ENCODE peak calls at places on chromosomes 7 and 10, in ten cellular contexts. N, F, H, G, O, Z, I, D, Q and P are unnamed samples.

GRCh38 chr7:150379590-150380379 is 655 bp downstream of the ZNF775 start:
- DNase-seq in D (no peak), I (no peak), N (no peak), O (no peak), Q (no peak), F (no peak), G (no peak), Z (peak), H (no peak), P (no peak)

GRCh38 chr10:4151466-4151865 is 366.5 kb upstream of the KLF6 start:
- DNase-seq in H (no peak), I (no peak), Z (no peak), F (peak), D (no peak), G (no peak), N (no peak), O (no peak), Q (no peak), P (no peak)

GRCh38 chr10:11864727-11865126 is 41.6 kb downstream of the PROSER2 start:
- DNase-seq in Z (no peak), O (no peak), G (no peak), D (no peak), Q (no peak), F (no peak), I (no peak), N (no peak), H (no peak), P (no peak)

GRCh38 chr7:117588352-117588794 is 108.5 kb downstream of the CFTR start:
- DNase-seq in G (no peak), D (no peak), H (peak), Q (no peak), N (no peak), I (no peak), F (peak), O (no peak), Z (no peak), P (no peak)

GRCh38 chr7:73391396-73391795 is 42.2 kb upstream of the FZD9 start:
- DNase-seq in D (no peak), Z (no peak), N (no peak), Q (no peak), O (no peak), H (no peak), I (no peak), F (no peak), G (no peak), P (no peak)

GRCh38 chr7:8232999-8233847 is 28.7 kb downstream of the ICA1 start:
- DNase-seq in Z (peak), G (no peak), O (peak), D (no peak), Q (peak), F (no peak), N (no peak), I (no peak), H (no peak), P (no peak)

GRCh38 chr10:96044686-96045085 is 1.3 kb downstream of the CCNJ start:
- DNase-seq in D (no peak), F (peak), G (no peak), Q (peak), N (no peak), Z (peak), I (no peak), O (no peak), H (peak), P (no peak)

GRCh38 chr10:5584895-5585516 is 60.2 kb downstream of the CALML3 start:
- DNase-seq in D (no peak), N (no peak), O (no peak), Z (peak), H (peak), Q (peak), I (no peak), F (peak), G (no peak), P (no peak)

GRCh38 chr10:69439350-69439739 is 11.9 kb upstream of the TSPAN15 start:
- DNase-seq in Q (no peak), F (no peak), N (no peak), G (no peak), D (no peak), O (no peak), I (no peak), Z (peak), H (no peak), P (peak)

GRCh38 chr7:158065340-158065739 is 522.3 kb downstream of the PTPRN2 start:
- DNase-seq in Z (no peak), I (no peak), Q (no peak), D (no peak), O (no peak), G (no peak), H (no peak), F (no peak), N (no peak), P (no peak)

GRCh38 chr7:7920481-7920880 is 48.1 kb upstream of the GLCCI1 start:
- DNase-seq in F (no peak), D (no peak), N (no peak), I (no peak), G (no peak), Z (peak), H (no peak), O (no peak), Q (no peak), P (no peak)

GRCh38 chr7:138092486-138093028 is 16.3 kb downstream of the AKR1D1 start:
- DNase-seq in I (no peak), N (no peak), H (no peak), G (no peak), F (no peak), D (no peak), Q (no peak), O (no peak), Z (peak), P (no peak)

GRCh38 chr7:108455524-108455832 is 758 bp downstream of the NRCAM start:
- DNase-seq in F (no peak), D (no peak), I (no peak), Z (no peak), N (peak), Q (no peak), H (no peak), G (no peak), O (no peak), P (no peak)

GRCh38 chr7:157678503-157678902 is 341.7 kb downstream of the DNAJB6 start:
- DNase-seq in O (no peak), Z (no peak), H (peak), D (no peak), Q (no peak), N (no peak), F (no peak), G (no peak), I (no peak), P (no peak)

GRCh38 chr7:132518102-132518838 is 58.0 kb downstream of the PLXNA4 start:
- DNase-seq in F (no peak), Z (no peak), Q (no peak), I (peak), D (no peak), N (no peak), G (no peak), H (peak), O (no peak), P (no peak)

GRCh38 chr10:95748349-95748748 is 7.6 kb upstream of the ENTPD1 start:
- DNase-seq in I (no peak), H (no peak), Z (no peak), F (no peak), G (no peak), O (no peak), N (no peak), Q (no peak), D (no peak), P (no peak)

GRCh38 chr7:17608114-17608833 is 309.8 kb downstream of the AHR start:
- DNase-seq in Q (peak), O (no peak), Z (peak), I (no peak), G (no peak), H (no peak), N (no peak), D (no peak), F (peak), P (no peak)

GRCh38 chr10:121415017-121415416 is 183.2 kb downstream of the FGFR2 start:
- DNase-seq in I (no peak), N (no peak), Z (no peak), D (no peak), O (no peak), Q (no peak), H (no peak), F (no peak), G (no peak), P (no peak)
- H3K27ac ChIP-seq in I (no peak), N (no peak), Z (no peak), D (no peak), O (no peak), Q (no peak), H (no peak), F (no peak), G (no peak), P (no peak)

GRCh38 chr10:76281704-76282103 is 850.3 kb downstream of the LRMDA start:
- DNase-seq in N (no peak), Q (no peak), D (no peak), I (no peak), F (no peak), G (no peak), O (no peak), Z (no peak), H (no peak), P (no peak)
- H3K27ac ChIP-seq in N (no peak), Q (no peak), D (no peak), I (no peak), F (peak), G (no peak), O (no peak), Z (no peak), H (no peak), P (no peak)

GRCh38 chr10:126669188-126669587 is 1.3 kb downstream of the C10orf90 start:
- DNase-seq in H (no peak), I (no peak), G (no peak), D (no peak), Z (no peak), Q (no peak), N (no peak), O (no peak), F (no peak), P (no peak)

GRCh38 chr10:126670886-126671285 is 393 bp upstream of the C10orf90 start:
- DNase-seq in H (no peak), G (no peak), N (no peak), Z (no peak), D (no peak), Q (no peak), I (no peak), F (no peak), O (no peak), P (peak)

GRCh38 chr10:126673565-126673964 is 3.1 kb upstream of the C10orf90 start:
- DNase-seq in H (no peak), G (no peak), Z (no peak), O (no peak), D (no peak), I (no peak), Q (no peak), F (no peak), N (no peak), P (no peak)

GRCh38 chr10:126670056-126670743 is at the start of gene C10orf90:
- DNase-seq in H (no peak), N (no peak), I (no peak), O (no peak), D (no peak), G (no peak), Z (no peak), Q (no peak), F (no peak), P (peak)

GRCh38 chr10:126671402-126671975 is 996 bp upstream of the C10orf90 start:
- DNase-seq in O (no peak), N (no peak), G (no peak), Z (no peak), H (no peak), F (no peak), I (no peak), Q (no peak), D (no peak), P (no peak)
- H3K27ac ChIP-seq in O (no peak), N (no peak), G (no peak), Z (no peak), H (no peak), F (no peak), I (no peak), Q (no peak), D (no peak), P (peak)

DNA sequence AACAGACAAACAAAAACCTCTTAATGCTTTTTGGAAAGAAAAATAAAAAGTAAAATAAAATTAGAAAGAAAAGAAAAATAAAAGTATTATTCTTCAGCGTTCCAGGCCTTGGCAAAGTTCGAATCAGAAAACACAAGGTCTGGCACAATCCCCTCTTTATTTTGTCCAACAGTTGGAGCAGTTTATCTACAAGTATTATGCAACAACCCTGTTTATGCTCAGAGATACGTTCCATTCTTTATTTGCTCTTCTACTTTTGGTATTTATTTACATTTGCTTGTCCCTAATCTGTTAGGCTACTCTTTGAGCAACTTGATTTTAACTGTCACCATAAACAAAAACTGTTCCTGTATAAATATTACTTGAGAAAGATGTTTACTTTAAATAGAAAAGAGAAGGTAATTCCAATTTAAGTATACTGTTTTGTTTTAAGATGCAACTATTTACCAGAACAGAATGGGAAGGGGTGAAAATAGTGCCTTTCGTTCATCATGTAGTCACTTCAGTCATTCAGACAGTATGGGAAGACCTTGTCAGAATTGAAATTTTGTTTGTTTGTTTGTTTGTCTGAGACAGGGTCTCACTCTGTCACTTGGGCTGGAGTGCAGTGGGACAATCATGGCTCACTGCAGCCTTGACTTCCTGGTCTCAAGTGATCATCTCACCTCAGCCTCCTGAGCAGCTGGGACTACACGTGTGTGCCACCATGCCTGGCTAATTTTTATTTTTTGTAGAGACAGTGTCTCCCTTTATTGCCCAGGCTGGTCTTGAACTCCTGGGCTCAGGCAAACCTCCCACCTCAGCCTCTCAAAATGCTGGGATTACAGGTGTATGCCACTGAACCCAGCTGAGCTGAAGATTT is 5.7 kb downstream of the PDK4 start:
- DNase-seq in G (no peak), Z (no peak), D (no peak), H (peak), O (no peak), N (no peak), F (no peak), Q (no peak), I (no peak), P (no peak)
- H3K27ac ChIP-seq in G (peak), Z (no peak), D (no peak), H (no peak), O (peak), N (no peak), F (no peak), Q (no peak), I (no peak), P (peak)

GRCh38 chr7:116231543-116232401 is 21.4 kb downstream of the TES start:
- DNase-seq in H (peak), G (no peak), F (peak), N (no peak), O (no peak), I (no peak), Q (no peak), D (no peak), Z (no peak), P (no peak)

GRCh38 chr7:116232920-116233319 is 22.6 kb downstream of the TES start:
- DNase-seq in I (no peak), Q (no peak), F (no peak), O (no peak), H (no peak), Z (no peak), N (no peak), D (no peak), G (no peak), P (no peak)

GRCh38 chr7:116230191-116231005 is 20.1 kb downstream of the TES start:
- DNase-seq in D (no peak), Z (no peak), O (no peak), N (no peak), I (no peak), F (no peak), H (no peak), Q (no peak), G (no peak), P (no peak)

GRCh38 chr7:116234517-116235200 is 24.3 kb downstream of the TES start:
- DNase-seq in I (no peak), D (no peak), F (no peak), H (no peak), G (no peak), O (no peak), N (no peak), Q (no peak), Z (no peak), P (no peak)

DNA sequence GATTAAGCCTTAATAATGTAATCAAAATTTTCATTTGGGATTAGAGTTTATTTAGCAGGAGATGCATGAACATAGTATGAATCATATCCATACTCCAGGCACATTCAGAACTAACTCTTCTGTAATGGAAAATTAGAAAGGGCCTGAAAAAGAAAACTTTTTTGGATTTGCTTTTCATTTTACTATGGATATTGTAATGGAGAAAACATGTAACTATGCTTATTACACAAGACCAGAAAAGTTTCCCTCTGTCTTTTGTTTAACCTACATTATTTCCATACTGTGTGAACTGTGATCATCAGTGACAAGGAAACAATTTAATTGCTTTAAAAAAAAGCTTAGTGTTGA is 22.0 kb downstream of the TES start:
- DNase-seq in G (no peak), H (no peak), O (no peak), Q (no peak), N (no peak), I (no peak), F (peak), Z (no peak), D (no peak), P (no peak)
- H3K27ac ChIP-seq in G (peak), H (no peak), O (peak), Q (peak), N (no peak), I (no peak), F (peak), Z (peak), D (no peak), P (no peak)

GRCh38 chr7:27950123-27950522 is 210.2 kb downstream of the TAX1BP1 start:
- DNase-seq in G (peak), N (no peak), D (no peak), Z (no peak), I (no peak), H (no peak), Q (no peak), O (peak), F (no peak), P (no peak)
- H3K27ac ChIP-seq in G (no peak), N (no peak), D (no peak), Z (no peak), I (no peak), H (no peak), Q (no peak), O (no peak), F (no peak), P (no peak)

GRCh38 chr7:101156277-101156676 is 2.0 kb downstream of the AP1S1 start:
- DNase-seq in N (no peak), G (no peak), F (no peak), Q (no peak), Z (no peak), D (no peak), O (no peak), I (no peak), H (no peak), P (no peak)
- H3K27ac ChIP-seq in N (no peak), G (no peak), F (no peak), Q (no peak), Z (no peak), D (no peak), O (no peak), I (no peak), H (no peak), P (no peak)

DNA sequence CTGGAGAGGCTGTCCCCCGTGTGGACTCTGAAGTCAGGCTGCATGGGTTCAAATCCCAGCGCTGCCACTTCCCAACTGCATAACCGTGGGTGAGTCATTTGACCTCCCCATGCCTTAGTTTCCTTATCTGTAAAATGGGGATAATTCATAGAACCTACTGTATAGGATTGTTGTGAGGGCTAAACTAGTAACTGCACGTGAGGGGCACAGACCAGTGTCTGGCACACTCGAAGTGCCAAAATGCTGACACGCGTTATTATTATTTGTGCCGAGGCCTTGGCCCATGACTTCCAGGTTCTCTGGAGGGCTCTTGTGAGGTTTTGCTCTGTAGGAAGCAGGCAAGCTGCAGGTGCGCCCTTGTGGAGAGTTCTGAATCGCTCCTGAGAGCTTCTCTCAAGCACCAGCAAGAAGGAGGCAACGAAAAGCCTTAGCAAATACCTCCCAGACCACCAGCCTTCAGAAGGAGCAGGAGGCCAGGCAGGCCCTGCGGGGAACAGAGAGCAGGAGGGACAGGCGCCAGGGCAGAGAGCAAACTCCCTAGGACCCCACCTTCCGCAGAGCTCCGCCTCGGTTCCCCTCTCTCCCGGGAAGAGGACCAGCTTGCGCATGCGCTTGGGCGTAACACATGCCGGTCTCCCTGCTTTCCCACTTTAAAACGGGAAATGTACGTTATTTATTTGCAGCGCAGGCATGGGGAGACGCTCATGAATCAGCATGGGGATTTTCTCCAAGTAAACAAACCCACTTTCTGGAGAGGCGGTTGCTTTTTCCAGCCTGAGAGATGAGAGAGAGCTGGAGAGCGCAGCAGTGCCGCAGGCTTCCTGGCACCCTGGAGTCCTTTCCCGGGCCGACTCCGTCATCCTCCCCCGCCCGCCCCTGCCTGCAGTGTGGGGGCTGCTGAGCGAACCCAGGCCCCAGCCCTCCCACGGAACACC is 39.6 kb downstream of the SORCS3 start:
- DNase-seq in D (no peak), N (no peak), F (no peak), Q (no peak), O (no peak), H (no peak), G (no peak), I (no peak), Z (no peak), P (peak)
- H3K27ac ChIP-seq in D (no peak), N (no peak), F (no peak), Q (no peak), O (no peak), H (no peak), G (no peak), I (no peak), Z (no peak), P (peak)